ENCODE peak calls at places on chromosome 15, in seven cellular contexts. L is A673, U is mucosa of descending colon, T is endothelial cell, W is upper lobe of right lung, Z is HFFc6, C is activated B cell treated with CpG ODN at 0.5 μM for 24 hours. Y is an unnamed sample.

GRCh38 chr15:22930782-22931484 is 49.2 kb downstream of the CYFIP1 start:
- DNase-seq in W (no peak), Z (no peak), C (no peak), U (peak), L (peak), T (no peak), Y (no peak)

GRCh38 chr15:83380682-83381081 is 66.5 kb upstream of the SH3GL3 start:
- DNase-seq in C (no peak), W (peak), L (peak), Z (peak), U (peak), T (peak), Y (no peak)

GRCh38 chr15:64774556-64775523 is 549 bp downstream of the RBPMS2 start:
- DNase-seq in W (no peak), U (peak), Z (no peak), T (peak), L (no peak), C (peak), Y (no peak)

GRCh38 chr15:51377038-51377761 is 35.7 kb downstream of the GLDN start:
- DNase-seq in T (no peak), W (no peak), U (no peak), Z (peak), L (no peak), C (no peak), Y (no peak)

GRCh38 chr15:66985653-66986052 is 79.7 kb upstream of the SMAD3 start:
- DNase-seq in L (no peak), T (no peak), C (no peak), W (no peak), U (no peak), Z (no peak), Y (no peak)

GRCh38 chr15:60442763-60443162 is 36.2 kb downstream of the ICE2 start:
- DNase-seq in W (no peak), C (no peak), U (no peak), T (no peak), L (no peak), Z (peak), Y (no peak)

GRCh38 chr15:97995881-97996603 is 35.5 kb downstream of the ARRDC4 start:
- DNase-seq in Z (no peak), U (peak), C (no peak), W (no peak), T (peak), L (peak), Y (no peak)

GRCh38 chr15:95872366-95872771 is 458.1 kb upstream of the NR2F2 start:
- DNase-seq in L (no peak), U (no peak), Z (peak), C (no peak), T (no peak), W (no peak), Y (no peak)

GRCh38 chr15:35852818-35853624 is 307.1 kb upstream of the DPH6 start:
- DNase-seq in U (no peak), T (no peak), W (no peak), Z (no peak), C (no peak), L (peak), Y (no peak)

GRCh38 chr15:39270976-39271375 is 309.9 kb upstream of the THBS1 start:
- DNase-seq in C (no peak), U (no peak), T (no peak), L (no peak), Z (peak), W (no peak), Y (no peak)

GRCh38 chr15:97875513-97876285 is 84.8 kb upstream of the ARRDC4 start:
- DNase-seq in T (peak), U (peak), L (no peak), Z (no peak), W (peak), C (no peak), Y (no peak)

GRCh38 chr15:92141607-92142006 is 252.1 kb upstream of the ST8SIA2 start:
- DNase-seq in C (no peak), Z (no peak), W (no peak), T (no peak), L (no peak), U (no peak), Y (no peak)

GRCh38 chr15:48774484-48774883 is 36.4 kb downstream of the CEP152 start:
- DNase-seq in C (no peak), U (no peak), T (no peak), W (no peak), Z (peak), L (no peak), Y (no peak)

GRCh38 chr15:76058714-76059319 is 968 bp upstream of the TMEM266 start:
- DNase-seq in L (peak), T (peak), C (no peak), W (no peak), Z (no peak), U (peak), Y (no peak)

GRCh38 chr15:66852064-66852905 is 150.2 kb downstream of the SMAD6 start:
- DNase-seq in T (no peak), W (no peak), L (no peak), Z (no peak), U (no peak), C (no peak), Y (no peak)

DNA sequence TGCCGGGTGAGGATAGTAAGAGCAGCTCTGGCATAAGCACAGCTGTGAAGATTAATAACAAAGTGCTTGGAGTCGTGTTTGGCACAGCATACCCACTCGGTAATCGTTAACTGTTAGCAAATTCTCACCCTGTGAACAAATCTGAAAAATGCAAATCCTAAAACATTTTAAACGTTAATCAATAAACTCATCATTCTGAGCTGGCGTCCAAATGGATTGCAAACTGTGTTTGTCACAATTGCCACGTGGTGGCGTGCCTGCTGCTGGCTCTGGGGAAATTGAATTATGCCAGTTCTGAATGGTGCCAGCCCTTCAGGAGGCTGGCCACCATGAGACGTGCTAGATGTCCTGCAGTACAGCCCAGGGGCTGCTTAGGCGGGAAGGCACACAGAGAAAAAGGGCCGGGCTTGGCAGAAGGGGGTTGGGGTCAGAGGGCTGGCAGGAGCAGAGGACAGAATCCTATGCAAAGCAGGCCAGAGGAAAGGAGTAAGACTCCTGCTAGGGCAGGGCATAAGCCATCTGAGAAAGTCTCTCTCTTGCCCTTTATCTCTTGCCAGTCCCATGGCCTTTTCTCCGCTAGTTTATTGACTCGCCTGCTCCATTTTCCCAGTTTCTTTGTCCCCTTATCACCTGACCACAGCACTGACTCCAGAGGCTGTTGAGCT is 22.1 kb upstream of the POLG start:
- DNase-seq in T (no peak), C (no peak), W (no peak), L (peak), U (peak), Z (no peak), Y (no peak)
- TF ChIP-seq CTCF in T (peak), C (no peak), W (peak), L (peak), U (no peak), Z (peak), Y (peak)

GRCh38 chr15:25437751-25438600 is 848 bp downstream of the UBE3A start:
- DNase-seq in W (peak), C (peak), Z (peak), T (peak), U (peak), L (peak), Y (peak)

GRCh38 chr15:25436707-25437106 is 2.1 kb downstream of the UBE3A start:
- DNase-seq in C (no peak), L (no peak), Z (no peak), W (no peak), U (no peak), T (no peak), Y (no peak)

GRCh38 chr15:25441111-25441510 is 2.3 kb upstream of the UBE3A start:
- DNase-seq in Z (no peak), T (no peak), L (no peak), W (no peak), U (no peak), C (no peak), Y (no peak)

GRCh38 chr15:25439456-25439836 is 622 bp upstream of the UBE3A start:
- DNase-seq in Z (no peak), C (no peak), T (no peak), U (peak), W (no peak), L (no peak), Y (no peak)

GRCh38 chr15:25438601-25439455 is at the start of gene UBE3A:
- DNase-seq in U (peak), L (peak), T (peak), W (peak), C (peak), Z (peak), Y (peak)
- TF ChIP-seq CTCF in U (no peak), L (peak), T (no peak), W (no peak), C (no peak), Z (peak), Y (peak)

GRCh38 chr15:74892931-74893330 is 3.1 kb downstream of the MPI start:
- DNase-seq in C (no peak), L (no peak), W (no peak), T (no peak), U (no peak), Z (no peak), Y (no peak)

GRCh38 chr15:74891469-74891868 is 1.6 kb downstream of the MPI start:
- DNase-seq in L (no peak), Z (no peak), C (no peak), U (peak), W (no peak), T (no peak), Y (no peak)

GRCh38 chr15:74889882-74890768 is at the start of gene MPI:
- DNase-seq in T (peak), W (peak), Z (peak), U (peak), C (peak), L (peak), Y (peak)

GRCh38 chr15:74893627-74894026 is 3.8 kb downstream of the MPI start:
- DNase-seq in T (no peak), L (no peak), W (no peak), Z (no peak), U (no peak), C (no peak), Y (no peak)

GRCh38 chr15:74892313-74892712 is 2.5 kb downstream of the MPI start:
- DNase-seq in T (no peak), W (no peak), C (no peak), Z (no peak), U (peak), L (no peak), Y (no peak)
- TF ChIP-seq CTCF in T (no peak), W (no peak), C (no peak), Z (no peak), U (no peak), L (no peak), Y (no peak)

DNA sequence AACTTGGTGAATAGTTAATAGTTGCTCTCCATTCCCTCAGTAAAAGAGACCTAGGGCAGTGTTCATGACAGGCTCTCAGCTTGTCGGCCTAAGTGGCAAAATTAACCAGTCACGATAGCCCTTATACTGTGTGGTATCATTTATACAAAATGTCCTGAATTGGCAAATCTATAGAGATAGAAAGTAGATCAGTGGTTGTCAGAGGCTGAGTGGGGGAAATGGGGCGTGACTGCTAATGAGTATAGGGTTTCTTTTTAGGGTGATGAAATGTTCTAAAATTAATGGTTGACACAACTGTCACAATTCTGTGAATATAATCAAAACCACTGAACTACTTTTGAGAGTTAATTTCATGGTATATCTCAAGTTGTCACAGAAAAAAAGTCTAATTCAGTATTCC is 20.9 kb downstream of the ARIH1 start:
- DNase-seq in C (no peak), W (no peak), L (no peak), U (no peak), Z (no peak), T (no peak), Y (no peak)
- TF ChIP-seq CTCF in C (no peak), W (no peak), L (no peak), U (no peak), Z (no peak), T (no peak), Y (no peak)

DNA sequence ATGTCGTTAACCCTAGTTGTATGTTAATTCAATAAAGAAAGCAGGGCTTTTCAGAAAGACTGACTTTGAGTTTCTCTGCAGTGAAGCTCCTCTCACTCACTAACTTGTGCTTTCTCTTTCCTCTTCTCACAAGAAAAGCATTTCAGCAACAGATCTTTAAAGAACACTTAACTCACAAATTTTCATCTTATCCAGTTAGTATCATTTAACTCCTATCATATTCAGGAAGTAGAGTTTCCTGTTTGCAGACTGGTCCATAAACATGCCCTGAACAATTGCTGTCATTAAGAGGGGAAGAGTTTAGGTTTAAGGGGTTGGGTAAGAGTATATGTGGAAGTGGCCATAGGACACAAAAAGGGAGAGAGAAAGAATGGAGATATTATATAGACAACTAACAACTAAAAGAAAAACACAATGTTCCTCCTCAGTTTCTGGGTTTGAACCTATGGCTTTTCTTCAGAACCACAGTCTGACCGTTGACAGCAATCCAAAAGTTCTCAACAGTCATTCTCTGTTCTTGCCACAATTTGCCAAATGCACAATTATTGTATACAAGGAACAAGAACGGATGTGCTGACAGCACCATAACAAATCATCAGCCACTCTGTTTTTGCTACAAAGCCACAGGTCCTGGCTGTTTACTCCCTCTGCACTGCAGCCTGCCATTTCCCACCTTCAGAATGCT is 63.9 kb downstream of the CHAC1 start:
- DNase-seq in U (no peak), C (no peak), W (no peak), Z (no peak), T (no peak), L (peak), Y (no peak)
- TF ChIP-seq CTCF in U (no peak), C (no peak), W (no peak), Z (no peak), T (no peak), L (no peak), Y (no peak)

GRCh38 chr15:42371125-42371524 is 11.8 kb downstream of the CAPN3 start:
- DNase-seq in C (no peak), T (no peak), W (no peak), L (peak), U (no peak), Z (peak), Y (no peak)
- TF ChIP-seq CTCF in C (no peak), T (no peak), W (no peak), L (no peak), U (no peak), Z (peak), Y (peak)

DNA sequence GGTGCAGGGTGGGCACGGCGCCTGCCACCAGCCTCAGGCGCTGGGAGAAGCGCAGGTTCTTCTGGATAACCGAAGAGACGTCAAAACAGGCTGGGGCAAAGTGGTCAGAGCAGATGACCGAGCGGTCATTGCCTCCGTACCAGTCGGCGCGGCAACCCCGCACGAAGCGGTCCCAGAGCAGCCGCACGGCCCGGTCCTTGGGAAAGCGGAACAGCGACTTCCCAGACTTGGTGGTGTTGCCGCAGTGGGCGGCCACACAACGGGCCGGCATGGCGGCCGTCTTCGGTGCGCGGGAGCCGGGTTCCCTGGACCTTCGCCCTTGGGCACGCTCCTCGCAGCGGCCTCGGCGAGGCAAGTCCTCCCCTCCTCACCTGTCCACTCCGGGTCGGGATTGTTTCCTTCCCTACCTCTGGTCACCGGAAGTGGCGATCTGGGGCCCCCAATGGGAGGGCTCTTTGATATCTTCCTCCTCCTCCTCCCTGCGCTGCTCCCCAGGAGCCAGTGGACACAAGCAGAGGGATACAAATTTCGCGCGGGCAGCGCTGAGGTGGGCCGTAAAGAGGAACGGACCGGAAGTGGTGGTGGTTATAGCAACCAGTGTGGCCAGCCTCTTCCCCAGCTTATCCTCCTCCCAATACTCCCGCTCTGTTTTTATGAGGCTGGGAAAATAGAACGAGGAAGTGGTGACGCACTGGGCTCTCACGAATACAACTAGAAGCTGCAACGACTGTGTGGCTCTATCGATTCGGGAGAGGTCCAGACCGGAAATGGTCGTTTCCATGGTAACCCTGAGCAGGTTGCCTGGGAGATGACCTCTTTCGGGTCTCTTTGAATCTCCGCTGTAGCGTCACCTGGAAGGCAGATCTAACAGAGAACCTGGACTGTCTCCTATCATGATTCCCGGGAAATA is at the start of the genes LRRC49 and THAP10:
- DNase-seq in T (peak), Z (peak), W (peak), U (peak), C (peak), L (peak), Y (no peak)
- TF ChIP-seq CTCF in T (no peak), Z (peak), W (no peak), U (no peak), C (no peak), L (no peak), Y (no peak)

GRCh38 chr15:73700041-73700842 is 16.1 kb downstream of the CD276 start:
- DNase-seq in L (peak), W (no peak), C (peak), U (peak), Z (peak), T (peak), Y (peak)
- TF ChIP-seq CTCF in L (peak), W (peak), C (no peak), U (peak), Z (peak), T (peak), Y (peak)